ENCODE peak calls at places on chromosome 6, in seven cellular contexts. A, V, U, Z, S, H and D are unnamed samples.
A peak's percentile ranks its signal among the peaks of the same experiment; 100 is the strongest.

GRCh38 chr6:7528565-7528964 is 12.9 kb upstream of the DSP start:
- DNase-seq in S (peak; percentile 47), U (no peak), H (no peak), V (peak; percentile 52), Z (no peak), A (peak; percentile 95), D (no peak)

GRCh38 chr6:10505529-10505928 is 15.6 kb upstream of the GCNT2 start:
- DNase-seq in S (no peak), A (peak; percentile 35), U (no peak), H (no peak), V (no peak), Z (no peak), D (peak; percentile 99)

GRCh38 chr6:81806793-81807565 is 54.5 kb upstream of the TENT5A start:
- DNase-seq in H (no peak), Z (no peak), U (no peak), S (peak; percentile 39), V (no peak), A (peak; percentile 92), D (peak; percentile 81)

GRCh38 chr6:98002678-98003077 is 719.7 kb upstream of the MMS22L start:
- DNase-seq in V (no peak), U (no peak), Z (no peak), A (no peak), S (no peak), H (no peak), D (no peak)

GRCh38 chr6:42502127-42502526 is 50.4 kb upstream of the TRERF1 start:
- DNase-seq in U (no peak), A (no peak), V (no peak), Z (no peak), H (no peak), S (no peak), D (no peak)

GRCh38 chr6:8182209-8182845 is 80.0 kb upstream of the EEF1E1 start:
- DNase-seq in A (no peak), U (no peak), S (peak; percentile 21), V (no peak), Z (no peak), H (no peak), D (no peak)

GRCh38 chr6:136524339-136524935 is 25.8 kb downstream of the MAP7 start:
- DNase-seq in H (no peak), Z (no peak), U (no peak), S (no peak), A (no peak), V (no peak), D (no peak)

GRCh38 chr6:17584241-17584803 is 15.8 kb upstream of the FAM8A1 start:
- DNase-seq in U (peak; percentile 60), S (peak; percentile 89), H (no peak), V (peak; percentile 89), A (peak; percentile 75), Z (no peak), D (peak; percentile 67)

GRCh38 chr6:73746776-73747175 is 50.8 kb downstream of the CD109 start:
- DNase-seq in A (no peak), Z (no peak), S (no peak), H (no peak), V (peak; percentile 21), U (no peak), D (no peak)

GRCh38 chr6:170010665-170011232 is 259.3 kb downstream of the ERMARD start:
- DNase-seq in V (no peak), Z (no peak), A (no peak), S (no peak), H (peak; percentile 10), U (no peak), D (no peak)

GRCh38 chr6:116444092-116444491 is 17.1 kb upstream of the CALHM6 start:
- DNase-seq in V (no peak), S (no peak), H (no peak), U (no peak), A (peak; percentile 59), Z (no peak), D (peak; percentile 21)

GRCh38 chr6:79455446-79455845 is 81.8 kb downstream of the LCA5 start:
- DNase-seq in A (peak; percentile 54), Z (no peak), H (no peak), U (no peak), V (no peak), S (no peak), D (no peak)

GRCh38 chr6:14055541-14055940 is 62.0 kb upstream of the CD83 start:
- DNase-seq in Z (no peak), V (no peak), S (no peak), U (no peak), A (peak; percentile 90), H (no peak), D (no peak)

GRCh38 chr6:36068012-36068392 is 40.4 kb downstream of the MAPK14 start:
- DNase-seq in U (no peak), S (no peak), H (no peak), A (no peak), V (no peak), Z (no peak), D (no peak)

GRCh38 chr6:139743629-139744028 is 369.2 kb upstream of the CITED2 start:
- DNase-seq in Z (no peak), H (no peak), V (no peak), A (peak; percentile 91), S (no peak), U (peak; percentile 14), D (peak; percentile 64)

GRCh38 chr6:24752917-24753486 is 21.7 kb upstream of the GMNN start:
- DNase-seq in S (no peak), V (no peak), H (no peak), U (no peak), Z (no peak), A (peak; percentile 12), D (peak; percentile 32)

GRCh38 chr6:113018351-113019151 is 671.4 kb downstream of the RFPL4B start:
- DNase-seq in U (peak; percentile 60), H (peak; percentile 32), V (peak; percentile 84), S (peak; percentile 21), Z (no peak), A (peak; percentile 74), D (no peak)